ENCODE peak calls at places on chromosomes 7 and 10, in seven cellular contexts. One of them, this sample, is unnamed.

GRCh38 chr10:36766921-36767320 is 358.5 kb upstream of the ANKRD30A start:
- DNase-seq in thyroid gland: no peak
- DNase-seq in heart right ventricle: no peak
- DNase-seq in thoracic aorta: no peak
- DNase-seq in CD4-positive, alpha-beta memory T cell: no peak
- DNase-seq in H7: no peak
- DNase-seq in OCI-LY7: no peak
- DNase-seq in this sample: no peak

GRCh38 chr10:86368987-86369386 is 2.4 kb upstream of the GRID1 start:
- DNase-seq in thyroid gland: no peak
- DNase-seq in heart right ventricle: no peak
- DNase-seq in thoracic aorta: no peak
- DNase-seq in CD4-positive, alpha-beta memory T cell: no peak
- DNase-seq in H7: no peak
- DNase-seq in OCI-LY7: no peak
- DNase-seq in this sample: no peak

GRCh38 chr10:47049906-47050305 is 138.7 kb downstream of the PTPN20 start:
- DNase-seq in thyroid gland: no peak
- DNase-seq in heart right ventricle: no peak
- DNase-seq in thoracic aorta: no peak
- DNase-seq in CD4-positive, alpha-beta memory T cell: no peak
- DNase-seq in H7: peak
- DNase-seq in OCI-LY7: no peak
- DNase-seq in this sample: no peak

GRCh38 chr10:28171468-28172235 is 131.2 kb downstream of the MPP7 start:
- DNase-seq in thyroid gland: no peak
- DNase-seq in heart right ventricle: no peak
- DNase-seq in thoracic aorta: peak
- DNase-seq in CD4-positive, alpha-beta memory T cell: no peak
- DNase-seq in H7: no peak
- DNase-seq in OCI-LY7: no peak
- DNase-seq in this sample: no peak

GRCh38 chr7:30032310-30033125 is 4.3 kb downstream of the PLEKHA8 start:
- DNase-seq in thyroid gland: peak
- DNase-seq in heart right ventricle: no peak
- DNase-seq in thoracic aorta: no peak
- DNase-seq in CD4-positive, alpha-beta memory T cell: no peak
- DNase-seq in H7: no peak
- DNase-seq in OCI-LY7: peak
- DNase-seq in this sample: no peak

GRCh38 chr10:70829543-70829942 is 13.8 kb downstream of the SGPL1 start:
- DNase-seq in thyroid gland: no peak
- DNase-seq in heart right ventricle: no peak
- DNase-seq in thoracic aorta: no peak
- DNase-seq in CD4-positive, alpha-beta memory T cell: no peak
- DNase-seq in H7: no peak
- DNase-seq in OCI-LY7: no peak
- DNase-seq in this sample: no peak

GRCh38 chr10:116079355-116079754 is 193.7 kb downstream of the GFRA1 start:
- DNase-seq in thyroid gland: no peak
- DNase-seq in heart right ventricle: no peak
- DNase-seq in thoracic aorta: no peak
- DNase-seq in CD4-positive, alpha-beta memory T cell: no peak
- DNase-seq in H7: no peak
- DNase-seq in OCI-LY7: no peak
- DNase-seq in this sample: no peak

GRCh38 chr10:22478555-22479334 is 133.4 kb downstream of the SPAG6 start:
- DNase-seq in thyroid gland: no peak
- DNase-seq in heart right ventricle: no peak
- DNase-seq in thoracic aorta: no peak
- DNase-seq in CD4-positive, alpha-beta memory T cell: no peak
- DNase-seq in H7: no peak
- DNase-seq in OCI-LY7: no peak
- DNase-seq in this sample: no peak

GRCh38 chr10:37816290-37816689 is 41.1 kb downstream of the ZNF248 start:
- DNase-seq in thyroid gland: no peak
- DNase-seq in heart right ventricle: no peak
- DNase-seq in thoracic aorta: no peak
- DNase-seq in CD4-positive, alpha-beta memory T cell: no peak
- DNase-seq in H7: no peak
- DNase-seq in OCI-LY7: no peak
- DNase-seq in this sample: no peak

GRCh38 chr10:118290471-118290995 is 51.6 kb downstream of the FAM204A start:
- DNase-seq in thyroid gland: no peak
- DNase-seq in heart right ventricle: no peak
- DNase-seq in thoracic aorta: no peak
- DNase-seq in CD4-positive, alpha-beta memory T cell: no peak
- DNase-seq in H7: no peak
- DNase-seq in OCI-LY7: no peak
- DNase-seq in this sample: no peak

GRCh38 chr7:114645451-114645850 is 230.8 kb downstream of the FOXP2 start:
- DNase-seq in thyroid gland: no peak
- DNase-seq in heart right ventricle: no peak
- DNase-seq in thoracic aorta: no peak
- DNase-seq in CD4-positive, alpha-beta memory T cell: no peak
- DNase-seq in H7: no peak
- DNase-seq in OCI-LY7: no peak
- DNase-seq in this sample: no peak

GRCh38 chr10:30294506-30295280 is 54.4 kb downstream of the MTPAP start:
- DNase-seq in thyroid gland: no peak
- DNase-seq in heart right ventricle: no peak
- DNase-seq in thoracic aorta: no peak
- DNase-seq in CD4-positive, alpha-beta memory T cell: no peak
- DNase-seq in H7: no peak
- DNase-seq in OCI-LY7: no peak
- DNase-seq in this sample: no peak

GRCh38 chr7:82805527-82805960 is 357.1 kb downstream of the PCLO start:
- DNase-seq in thyroid gland: no peak
- DNase-seq in heart right ventricle: no peak
- DNase-seq in thoracic aorta: no peak
- DNase-seq in CD4-positive, alpha-beta memory T cell: no peak
- DNase-seq in H7: no peak
- DNase-seq in OCI-LY7: no peak
- DNase-seq in this sample: no peak

GRCh38 chr7:124071843-124072242 is 39.0 kb upstream of the TMEM229A start:
- DNase-seq in thyroid gland: no peak
- DNase-seq in heart right ventricle: no peak
- DNase-seq in thoracic aorta: no peak
- DNase-seq in CD4-positive, alpha-beta memory T cell: no peak
- DNase-seq in H7: no peak
- DNase-seq in OCI-LY7: no peak
- DNase-seq in this sample: no peak

GRCh38 chr10:119620241-119620753 is 23.5 kb upstream of the TIAL1 start:
- DNase-seq in thyroid gland: no peak
- DNase-seq in heart right ventricle: no peak
- DNase-seq in thoracic aorta: no peak
- DNase-seq in CD4-positive, alpha-beta memory T cell: no peak
- DNase-seq in H7: no peak
- DNase-seq in OCI-LY7: no peak
- DNase-seq in this sample: no peak

DNA sequence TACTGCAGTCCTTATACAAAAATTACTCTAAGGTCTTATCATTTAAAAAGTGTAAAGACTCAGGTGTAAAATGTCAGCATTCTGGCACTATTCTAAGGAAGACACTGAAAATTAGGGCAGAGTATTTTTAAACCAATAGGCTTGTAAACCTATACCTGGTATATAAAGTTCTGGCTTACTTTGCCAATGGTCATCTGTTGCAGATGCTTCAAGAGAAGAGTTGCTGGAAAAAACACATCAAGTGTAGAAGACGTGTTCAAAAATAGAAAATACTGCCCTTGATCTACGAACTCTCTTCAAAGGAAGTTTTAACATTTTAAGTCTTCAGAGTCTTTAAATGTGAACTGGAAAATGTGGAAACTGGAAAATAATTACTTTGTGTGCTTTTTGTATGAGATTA is 23.9 kb downstream of the NT5C3A start:
- DNase-seq in thyroid gland: no peak
- DNase-seq in heart right ventricle: no peak
- DNase-seq in thoracic aorta: no peak
- DNase-seq in CD4-positive, alpha-beta memory T cell: no peak
- DNase-seq in H7: no peak
- DNase-seq in OCI-LY7: no peak
- DNase-seq in this sample: no peak
- H3K4me3 ChIP-seq in thyroid gland: no peak
- H3K4me3 ChIP-seq in heart right ventricle: peak
- H3K4me3 ChIP-seq in thoracic aorta: peak
- H3K4me3 ChIP-seq in CD4-positive, alpha-beta memory T cell: peak
- H3K4me3 ChIP-seq in H7: no peak
- H3K4me3 ChIP-seq in OCI-LY7: peak
- H3K4me3 ChIP-seq in this sample: no peak

GRCh38 chr7:116954443-116954838 is 1.1 kb downstream of the ST7 start:
- DNase-seq in thyroid gland: no peak
- DNase-seq in heart right ventricle: no peak
- DNase-seq in thoracic aorta: no peak
- DNase-seq in CD4-positive, alpha-beta memory T cell: no peak
- DNase-seq in H7: no peak
- DNase-seq in OCI-LY7: no peak
- DNase-seq in this sample: no peak

GRCh38 chr7:116955801-116956514 is 2.7 kb downstream of the ST7 start:
- DNase-seq in thyroid gland: no peak
- DNase-seq in heart right ventricle: no peak
- DNase-seq in thoracic aorta: no peak
- DNase-seq in CD4-positive, alpha-beta memory T cell: no peak
- DNase-seq in H7: no peak
- DNase-seq in OCI-LY7: peak
- DNase-seq in this sample: no peak

GRCh38 chr7:116956515-116956804 is 3.2 kb downstream of the ST7 start:
- DNase-seq in thyroid gland: no peak
- DNase-seq in heart right ventricle: no peak
- DNase-seq in thoracic aorta: no peak
- DNase-seq in CD4-positive, alpha-beta memory T cell: no peak
- DNase-seq in H7: no peak
- DNase-seq in OCI-LY7: no peak
- DNase-seq in this sample: no peak

GRCh38 chr7:116953727-116954442 is 584 bp downstream of the ST7 start:
- DNase-seq in thyroid gland: peak
- DNase-seq in heart right ventricle: peak
- DNase-seq in thoracic aorta: peak
- DNase-seq in CD4-positive, alpha-beta memory T cell: no peak
- DNase-seq in H7: peak
- DNase-seq in OCI-LY7: peak
- DNase-seq in this sample: peak

DNA sequence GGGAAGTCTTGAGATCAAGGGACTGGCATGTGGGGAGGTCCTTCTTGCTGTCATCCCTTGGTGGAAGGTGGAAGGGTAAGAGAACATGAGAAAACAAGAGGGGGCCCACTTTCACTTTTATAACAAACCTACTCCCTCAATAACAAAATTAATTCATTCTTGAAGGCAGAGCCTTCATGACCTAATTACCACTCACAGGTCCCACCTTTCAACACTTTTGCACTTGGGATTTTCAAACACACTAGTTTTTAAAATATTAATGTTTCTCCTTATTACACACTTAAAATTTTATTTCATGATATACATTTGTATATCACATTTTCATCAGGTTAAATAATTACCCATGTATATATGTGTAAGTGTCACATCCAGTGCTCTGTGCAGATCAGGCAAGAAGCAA is 2.0 kb downstream of the ST7 start:
- DNase-seq in thyroid gland: no peak
- DNase-seq in heart right ventricle: no peak
- DNase-seq in thoracic aorta: no peak
- DNase-seq in CD4-positive, alpha-beta memory T cell: no peak
- DNase-seq in H7: no peak
- DNase-seq in OCI-LY7: no peak
- DNase-seq in this sample: no peak
- H3K4me3 ChIP-seq in thyroid gland: no peak
- H3K4me3 ChIP-seq in heart right ventricle: peak
- H3K4me3 ChIP-seq in thoracic aorta: peak
- H3K4me3 ChIP-seq in CD4-positive, alpha-beta memory T cell: no peak
- H3K4me3 ChIP-seq in H7: no peak
- H3K4me3 ChIP-seq in OCI-LY7: peak
- H3K4me3 ChIP-seq in this sample: peak

DNA sequence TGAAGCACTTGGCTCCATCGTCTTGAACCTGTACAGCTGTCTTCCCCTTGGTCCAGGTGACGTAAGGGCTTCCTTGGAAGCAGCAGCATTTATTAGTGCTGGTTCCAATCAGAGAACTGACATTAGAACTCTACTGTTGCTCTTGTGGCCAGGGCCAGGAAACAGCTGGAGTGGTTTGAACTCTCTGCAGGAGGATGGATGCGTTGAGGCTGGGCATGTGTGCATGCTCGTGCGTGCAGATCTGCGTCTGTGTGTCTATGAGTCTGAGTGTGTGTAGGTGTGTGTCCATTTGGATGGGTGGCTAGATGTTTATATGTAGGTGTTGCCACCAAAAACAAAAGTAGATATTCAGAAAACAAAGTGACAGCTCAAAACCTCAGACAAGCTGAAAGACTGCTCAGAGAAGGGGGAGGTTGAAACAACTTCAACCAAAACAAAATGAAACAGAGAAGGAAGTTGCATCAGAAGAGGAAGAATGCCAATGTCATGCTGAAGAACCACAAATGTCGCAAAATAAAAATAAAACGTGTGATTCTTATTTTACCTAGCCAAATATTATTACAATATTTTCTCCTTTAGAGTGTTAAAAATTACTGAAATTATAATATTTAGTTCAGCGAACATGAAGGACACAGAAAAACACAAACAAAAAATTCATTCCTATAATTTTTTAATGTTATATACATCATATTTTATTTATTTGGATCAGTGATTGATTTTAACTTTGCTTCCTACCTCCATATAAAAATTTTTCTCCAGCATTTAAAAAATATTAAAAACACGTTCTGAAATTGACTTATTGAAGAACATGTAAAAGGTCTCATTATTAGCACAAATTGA is 96.1 kb upstream of the MKLN1 start:
- DNase-seq in thyroid gland: no peak
- DNase-seq in heart right ventricle: peak
- DNase-seq in thoracic aorta: no peak
- DNase-seq in CD4-positive, alpha-beta memory T cell: peak
- DNase-seq in H7: no peak
- DNase-seq in OCI-LY7: peak
- DNase-seq in this sample: no peak
- H3K4me3 ChIP-seq in thyroid gland: no peak
- H3K4me3 ChIP-seq in heart right ventricle: no peak
- H3K4me3 ChIP-seq in thoracic aorta: peak
- H3K4me3 ChIP-seq in CD4-positive, alpha-beta memory T cell: peak
- H3K4me3 ChIP-seq in H7: no peak
- H3K4me3 ChIP-seq in OCI-LY7: peak
- H3K4me3 ChIP-seq in this sample: no peak

GRCh38 chr10:35397953-35398352 is 61.6 kb downstream of the CCNY start:
- DNase-seq in thyroid gland: no peak
- DNase-seq in heart right ventricle: no peak
- DNase-seq in thoracic aorta: no peak
- DNase-seq in CD4-positive, alpha-beta memory T cell: no peak
- DNase-seq in H7: no peak
- DNase-seq in OCI-LY7: no peak
- DNase-seq in this sample: no peak

GRCh38 chr10:35392482-35393230 is 56.3 kb downstream of the CCNY start:
- DNase-seq in thyroid gland: no peak
- DNase-seq in heart right ventricle: no peak
- DNase-seq in thoracic aorta: no peak
- DNase-seq in CD4-positive, alpha-beta memory T cell: no peak
- DNase-seq in H7: no peak
- DNase-seq in OCI-LY7: no peak
- DNase-seq in this sample: no peak

GRCh38 chr10:35396560-35397434 is 60.5 kb downstream of the CCNY start:
- DNase-seq in thyroid gland: no peak
- DNase-seq in heart right ventricle: no peak
- DNase-seq in thoracic aorta: no peak
- DNase-seq in CD4-positive, alpha-beta memory T cell: no peak
- DNase-seq in H7: no peak
- DNase-seq in OCI-LY7: no peak
- DNase-seq in this sample: no peak

GRCh38 chr10:35394411-35394851 is 58.1 kb downstream of the CCNY start:
- DNase-seq in thyroid gland: peak
- DNase-seq in heart right ventricle: no peak
- DNase-seq in thoracic aorta: no peak
- DNase-seq in CD4-positive, alpha-beta memory T cell: no peak
- DNase-seq in H7: no peak
- DNase-seq in OCI-LY7: no peak
- DNase-seq in this sample: no peak

GRCh38 chr10:35394934-35395333 is 58.6 kb downstream of the CCNY start:
- DNase-seq in thyroid gland: no peak
- DNase-seq in heart right ventricle: no peak
- DNase-seq in thoracic aorta: no peak
- DNase-seq in CD4-positive, alpha-beta memory T cell: no peak
- DNase-seq in H7: no peak
- DNase-seq in OCI-LY7: no peak
- DNase-seq in this sample: no peak
- H3K4me3 ChIP-seq in thyroid gland: no peak
- H3K4me3 ChIP-seq in heart right ventricle: no peak
- H3K4me3 ChIP-seq in thoracic aorta: no peak
- H3K4me3 ChIP-seq in CD4-positive, alpha-beta memory T cell: no peak
- H3K4me3 ChIP-seq in H7: no peak
- H3K4me3 ChIP-seq in OCI-LY7: no peak
- H3K4me3 ChIP-seq in this sample: no peak

This sample was measured in K562.